ENCODE peak calls at places on chromosomes 7 and 10, in ten cellular contexts. One of them, this sample, is unnamed.

GRCh38 chr10:43852141-43852540 is 203.5 kb upstream of the ZNF32 start:
- DNase-seq in GM04504: no peak
- DNase-seq in activated T-helper 1 cell treated with anti-CD3 and anti-CD28 coated beads, Interleukin-2, amount 50 U/mL, for 16 hours: no peak
- DNase-seq in activated CD8-positive, alpha-beta T cell treated with anti-CD3 and anti-CD28 coated beads for 36 hours: no peak
- DNase-seq in left lung: no peak
- DNase-seq in T-helper 2 cell: no peak
- DNase-seq in activated T-helper 9 cell treated with anti-CD3 and anti-CD28 coated beads, Interleukin-2, amount 50 U/mL, for 16 hours: no peak
- DNase-seq in ecto neural progenitor cell: no peak
- DNase-seq in stimulated activated naive CD8-positive, alpha-beta T cell treated with anti-CD3 and anti-CD28 coated beads, Interleukin-15, Interleukin-2, amounts not matched to agents 100 U/mL and 50 U/mL, for 24 hours: no peak
- DNase-seq in mammary epithelial cell: no peak
- DNase-seq in this sample: no peak

GRCh38 chr7:47743898-47744612 is 162.1 kb upstream of the TNS3 start:
- DNase-seq in activated T-helper 9 cell treated with anti-CD3 and anti-CD28 coated beads, Interleukin-2, amount 50 U/mL, for 16 hours: no peak
- DNase-seq in GM04504: no peak
- DNase-seq in left lung: no peak
- DNase-seq in activated CD8-positive, alpha-beta T cell treated with anti-CD3 and anti-CD28 coated beads for 36 hours: no peak
- DNase-seq in stimulated activated naive CD8-positive, alpha-beta T cell treated with anti-CD3 and anti-CD28 coated beads, Interleukin-15, Interleukin-2, amounts not matched to agents 100 U/mL and 50 U/mL, for 24 hours: no peak
- DNase-seq in T-helper 2 cell: no peak
- DNase-seq in ecto neural progenitor cell: peak; percentile 61
- DNase-seq in activated T-helper 1 cell treated with anti-CD3 and anti-CD28 coated beads, Interleukin-2, amount 50 U/mL, for 16 hours: no peak
- DNase-seq in mammary epithelial cell: no peak
- DNase-seq in this sample: no peak

GRCh38 chr10:122342293-122343134 is 32.0 kb upstream of the PLEKHA1 start:
- DNase-seq in T-helper 2 cell: peak; percentile 45
- DNase-seq in ecto neural progenitor cell: no peak
- DNase-seq in activated T-helper 1 cell treated with anti-CD3 and anti-CD28 coated beads, Interleukin-2, amount 50 U/mL, for 16 hours: peak; percentile 30
- DNase-seq in activated CD8-positive, alpha-beta T cell treated with anti-CD3 and anti-CD28 coated beads for 36 hours: peak; percentile 74
- DNase-seq in activated T-helper 9 cell treated with anti-CD3 and anti-CD28 coated beads, Interleukin-2, amount 50 U/mL, for 16 hours: peak; percentile 8
- DNase-seq in stimulated activated naive CD8-positive, alpha-beta T cell treated with anti-CD3 and anti-CD28 coated beads, Interleukin-15, Interleukin-2, amounts not matched to agents 100 U/mL and 50 U/mL, for 24 hours: peak; percentile 55
- DNase-seq in left lung: no peak
- DNase-seq in mammary epithelial cell: peak; percentile 46
- DNase-seq in GM04504: peak; percentile 25
- DNase-seq in this sample: peak; percentile 54

GRCh38 chr7:44618754-44619153 is 12.3 kb downstream of the OGDH start:
- DNase-seq in mammary epithelial cell: peak; percentile 86
- DNase-seq in ecto neural progenitor cell: no peak
- DNase-seq in activated T-helper 9 cell treated with anti-CD3 and anti-CD28 coated beads, Interleukin-2, amount 50 U/mL, for 16 hours: no peak
- DNase-seq in left lung: no peak
- DNase-seq in stimulated activated naive CD8-positive, alpha-beta T cell treated with anti-CD3 and anti-CD28 coated beads, Interleukin-15, Interleukin-2, amounts not matched to agents 100 U/mL and 50 U/mL, for 24 hours: no peak
- DNase-seq in activated T-helper 1 cell treated with anti-CD3 and anti-CD28 coated beads, Interleukin-2, amount 50 U/mL, for 16 hours: no peak
- DNase-seq in activated CD8-positive, alpha-beta T cell treated with anti-CD3 and anti-CD28 coated beads for 36 hours: peak; percentile 46
- DNase-seq in GM04504: no peak
- DNase-seq in T-helper 2 cell: no peak
- DNase-seq in this sample: peak; percentile 95

GRCh38 chr10:27950165-27950564 is 48.7 kb downstream of the ODAD2 start:
- DNase-seq in GM04504: no peak
- DNase-seq in stimulated activated naive CD8-positive, alpha-beta T cell treated with anti-CD3 and anti-CD28 coated beads, Interleukin-15, Interleukin-2, amounts not matched to agents 100 U/mL and 50 U/mL, for 24 hours: no peak
- DNase-seq in activated CD8-positive, alpha-beta T cell treated with anti-CD3 and anti-CD28 coated beads for 36 hours: no peak
- DNase-seq in left lung: no peak
- DNase-seq in ecto neural progenitor cell: no peak
- DNase-seq in mammary epithelial cell: no peak
- DNase-seq in activated T-helper 1 cell treated with anti-CD3 and anti-CD28 coated beads, Interleukin-2, amount 50 U/mL, for 16 hours: no peak
- DNase-seq in T-helper 2 cell: no peak
- DNase-seq in activated T-helper 9 cell treated with anti-CD3 and anti-CD28 coated beads, Interleukin-2, amount 50 U/mL, for 16 hours: no peak
- DNase-seq in this sample: no peak

GRCh38 chr7:12827920-12828319 is 140.5 kb downstream of the ARL4A start:
- DNase-seq in mammary epithelial cell: peak; percentile 67
- DNase-seq in activated T-helper 9 cell treated with anti-CD3 and anti-CD28 coated beads, Interleukin-2, amount 50 U/mL, for 16 hours: no peak
- DNase-seq in stimulated activated naive CD8-positive, alpha-beta T cell treated with anti-CD3 and anti-CD28 coated beads, Interleukin-15, Interleukin-2, amounts not matched to agents 100 U/mL and 50 U/mL, for 24 hours: no peak
- DNase-seq in activated T-helper 1 cell treated with anti-CD3 and anti-CD28 coated beads, Interleukin-2, amount 50 U/mL, for 16 hours: no peak
- DNase-seq in activated CD8-positive, alpha-beta T cell treated with anti-CD3 and anti-CD28 coated beads for 36 hours: no peak
- DNase-seq in ecto neural progenitor cell: no peak
- DNase-seq in left lung: no peak
- DNase-seq in GM04504: no peak
- DNase-seq in T-helper 2 cell: no peak
- DNase-seq in this sample: peak; percentile 82

GRCh38 chr10:78690354-78691111 is 378.2 kb upstream of the ZMIZ1 start:
- DNase-seq in stimulated activated naive CD8-positive, alpha-beta T cell treated with anti-CD3 and anti-CD28 coated beads, Interleukin-15, Interleukin-2, amounts not matched to agents 100 U/mL and 50 U/mL, for 24 hours: no peak
- DNase-seq in mammary epithelial cell: no peak
- DNase-seq in activated T-helper 9 cell treated with anti-CD3 and anti-CD28 coated beads, Interleukin-2, amount 50 U/mL, for 16 hours: no peak
- DNase-seq in activated T-helper 1 cell treated with anti-CD3 and anti-CD28 coated beads, Interleukin-2, amount 50 U/mL, for 16 hours: no peak
- DNase-seq in left lung: no peak
- DNase-seq in activated CD8-positive, alpha-beta T cell treated with anti-CD3 and anti-CD28 coated beads for 36 hours: no peak
- DNase-seq in GM04504: no peak
- DNase-seq in T-helper 2 cell: no peak
- DNase-seq in ecto neural progenitor cell: no peak
- DNase-seq in this sample: no peak

GRCh38 chr7:54769203-54769602 is 10.2 kb upstream of the SEC61G start:
- DNase-seq in GM04504: no peak
- DNase-seq in stimulated activated naive CD8-positive, alpha-beta T cell treated with anti-CD3 and anti-CD28 coated beads, Interleukin-15, Interleukin-2, amounts not matched to agents 100 U/mL and 50 U/mL, for 24 hours: no peak
- DNase-seq in ecto neural progenitor cell: no peak
- DNase-seq in activated CD8-positive, alpha-beta T cell treated with anti-CD3 and anti-CD28 coated beads for 36 hours: no peak
- DNase-seq in activated T-helper 9 cell treated with anti-CD3 and anti-CD28 coated beads, Interleukin-2, amount 50 U/mL, for 16 hours: no peak
- DNase-seq in T-helper 2 cell: no peak
- DNase-seq in mammary epithelial cell: no peak
- DNase-seq in left lung: no peak
- DNase-seq in activated T-helper 1 cell treated with anti-CD3 and anti-CD28 coated beads, Interleukin-2, amount 50 U/mL, for 16 hours: no peak
- DNase-seq in this sample: peak; percentile 32

GRCh38 chr7:128352138-128352537 is 8.4 kb upstream of the RBM28 start:
- DNase-seq in ecto neural progenitor cell: peak; percentile 85
- DNase-seq in activated CD8-positive, alpha-beta T cell treated with anti-CD3 and anti-CD28 coated beads for 36 hours: peak; percentile 40
- DNase-seq in activated T-helper 1 cell treated with anti-CD3 and anti-CD28 coated beads, Interleukin-2, amount 50 U/mL, for 16 hours: no peak
- DNase-seq in stimulated activated naive CD8-positive, alpha-beta T cell treated with anti-CD3 and anti-CD28 coated beads, Interleukin-15, Interleukin-2, amounts not matched to agents 100 U/mL and 50 U/mL, for 24 hours: peak; percentile 48
- DNase-seq in activated T-helper 9 cell treated with anti-CD3 and anti-CD28 coated beads, Interleukin-2, amount 50 U/mL, for 16 hours: peak; percentile 8
- DNase-seq in left lung: peak; percentile 44
- DNase-seq in GM04504: no peak
- DNase-seq in T-helper 2 cell: no peak
- DNase-seq in mammary epithelial cell: no peak
- DNase-seq in this sample: peak; percentile 59

GRCh38 chr10:112834661-112835060 is 115.4 kb upstream of the TCF7L2 start:
- DNase-seq in ecto neural progenitor cell: no peak
- DNase-seq in mammary epithelial cell: no peak
- DNase-seq in activated CD8-positive, alpha-beta T cell treated with anti-CD3 and anti-CD28 coated beads for 36 hours: no peak
- DNase-seq in stimulated activated naive CD8-positive, alpha-beta T cell treated with anti-CD3 and anti-CD28 coated beads, Interleukin-15, Interleukin-2, amounts not matched to agents 100 U/mL and 50 U/mL, for 24 hours: no peak
- DNase-seq in GM04504: no peak
- DNase-seq in activated T-helper 9 cell treated with anti-CD3 and anti-CD28 coated beads, Interleukin-2, amount 50 U/mL, for 16 hours: no peak
- DNase-seq in activated T-helper 1 cell treated with anti-CD3 and anti-CD28 coated beads, Interleukin-2, amount 50 U/mL, for 16 hours: no peak
- DNase-seq in left lung: peak; percentile 66
- DNase-seq in T-helper 2 cell: no peak
- DNase-seq in this sample: no peak

GRCh38 chr7:6057316-6058128 is 26.3 kb downstream of the ANKRD61 start:
- DNase-seq in activated T-helper 1 cell treated with anti-CD3 and anti-CD28 coated beads, Interleukin-2, amount 50 U/mL, for 16 hours: no peak
- DNase-seq in activated CD8-positive, alpha-beta T cell treated with anti-CD3 and anti-CD28 coated beads for 36 hours: peak; percentile 20
- DNase-seq in mammary epithelial cell: no peak
- DNase-seq in activated T-helper 9 cell treated with anti-CD3 and anti-CD28 coated beads, Interleukin-2, amount 50 U/mL, for 16 hours: no peak
- DNase-seq in GM04504: no peak
- DNase-seq in T-helper 2 cell: no peak
- DNase-seq in ecto neural progenitor cell: no peak
- DNase-seq in left lung: no peak
- DNase-seq in stimulated activated naive CD8-positive, alpha-beta T cell treated with anti-CD3 and anti-CD28 coated beads, Interleukin-15, Interleukin-2, amounts not matched to agents 100 U/mL and 50 U/mL, for 24 hours: no peak
- DNase-seq in this sample: no peak

GRCh38 chr7:130733866-130734524 is at the start of gene KLF14:
- DNase-seq in activated CD8-positive, alpha-beta T cell treated with anti-CD3 and anti-CD28 coated beads for 36 hours: peak; percentile 46
- DNase-seq in ecto neural progenitor cell: peak; percentile 71
- DNase-seq in GM04504: no peak
- DNase-seq in activated T-helper 1 cell treated with anti-CD3 and anti-CD28 coated beads, Interleukin-2, amount 50 U/mL, for 16 hours: peak; percentile 17
- DNase-seq in left lung: no peak
- DNase-seq in mammary epithelial cell: peak; percentile 19
- DNase-seq in T-helper 2 cell: peak; percentile 31
- DNase-seq in activated T-helper 9 cell treated with anti-CD3 and anti-CD28 coated beads, Interleukin-2, amount 50 U/mL, for 16 hours: peak; percentile 13
- DNase-seq in stimulated activated naive CD8-positive, alpha-beta T cell treated with anti-CD3 and anti-CD28 coated beads, Interleukin-15, Interleukin-2, amounts not matched to agents 100 U/mL and 50 U/mL, for 24 hours: peak; percentile 51
- DNase-seq in this sample: peak; percentile 40

GRCh38 chr10:97059872-97060205 is 125.9 kb downstream of the SLIT1 start:
- DNase-seq in GM04504: no peak
- DNase-seq in left lung: no peak
- DNase-seq in activated T-helper 1 cell treated with anti-CD3 and anti-CD28 coated beads, Interleukin-2, amount 50 U/mL, for 16 hours: no peak
- DNase-seq in mammary epithelial cell: no peak
- DNase-seq in T-helper 2 cell: no peak
- DNase-seq in ecto neural progenitor cell: no peak
- DNase-seq in stimulated activated naive CD8-positive, alpha-beta T cell treated with anti-CD3 and anti-CD28 coated beads, Interleukin-15, Interleukin-2, amounts not matched to agents 100 U/mL and 50 U/mL, for 24 hours: no peak
- DNase-seq in activated CD8-positive, alpha-beta T cell treated with anti-CD3 and anti-CD28 coated beads for 36 hours: no peak
- DNase-seq in activated T-helper 9 cell treated with anti-CD3 and anti-CD28 coated beads, Interleukin-2, amount 50 U/mL, for 16 hours: no peak
- DNase-seq in this sample: no peak

GRCh38 chr7:30785786-30786185 is 14.6 kb downstream of the MINDY4 start:
- DNase-seq in T-helper 2 cell: no peak
- DNase-seq in activated T-helper 1 cell treated with anti-CD3 and anti-CD28 coated beads, Interleukin-2, amount 50 U/mL, for 16 hours: no peak
- DNase-seq in mammary epithelial cell: no peak
- DNase-seq in left lung: no peak
- DNase-seq in ecto neural progenitor cell: no peak
- DNase-seq in GM04504: no peak
- DNase-seq in activated T-helper 9 cell treated with anti-CD3 and anti-CD28 coated beads, Interleukin-2, amount 50 U/mL, for 16 hours: no peak
- DNase-seq in stimulated activated naive CD8-positive, alpha-beta T cell treated with anti-CD3 and anti-CD28 coated beads, Interleukin-15, Interleukin-2, amounts not matched to agents 100 U/mL and 50 U/mL, for 24 hours: no peak
- DNase-seq in activated CD8-positive, alpha-beta T cell treated with anti-CD3 and anti-CD28 coated beads for 36 hours: no peak
- DNase-seq in this sample: no peak

GRCh38 chr7:2717293-2717904 is 29.4 kb downstream of the AMZ1 start:
- DNase-seq in mammary epithelial cell: no peak
- DNase-seq in ecto neural progenitor cell: no peak
- DNase-seq in activated T-helper 9 cell treated with anti-CD3 and anti-CD28 coated beads, Interleukin-2, amount 50 U/mL, for 16 hours: no peak
- DNase-seq in left lung: no peak
- DNase-seq in activated T-helper 1 cell treated with anti-CD3 and anti-CD28 coated beads, Interleukin-2, amount 50 U/mL, for 16 hours: no peak
- DNase-seq in GM04504: no peak
- DNase-seq in T-helper 2 cell: no peak
- DNase-seq in activated CD8-positive, alpha-beta T cell treated with anti-CD3 and anti-CD28 coated beads for 36 hours: peak; percentile 55
- DNase-seq in stimulated activated naive CD8-positive, alpha-beta T cell treated with anti-CD3 and anti-CD28 coated beads, Interleukin-15, Interleukin-2, amounts not matched to agents 100 U/mL and 50 U/mL, for 24 hours: no peak
- DNase-seq in this sample: no peak

GRCh38 chr7:155203059-155203881 is 94.4 kb upstream of the INSIG1 start:
- DNase-seq in left lung: no peak
- DNase-seq in activated T-helper 1 cell treated with anti-CD3 and anti-CD28 coated beads, Interleukin-2, amount 50 U/mL, for 16 hours: no peak
- DNase-seq in GM04504: no peak
- DNase-seq in activated CD8-positive, alpha-beta T cell treated with anti-CD3 and anti-CD28 coated beads for 36 hours: no peak
- DNase-seq in mammary epithelial cell: no peak
- DNase-seq in T-helper 2 cell: no peak
- DNase-seq in stimulated activated naive CD8-positive, alpha-beta T cell treated with anti-CD3 and anti-CD28 coated beads, Interleukin-15, Interleukin-2, amounts not matched to agents 100 U/mL and 50 U/mL, for 24 hours: no peak
- DNase-seq in ecto neural progenitor cell: no peak
- DNase-seq in activated T-helper 9 cell treated with anti-CD3 and anti-CD28 coated beads, Interleukin-2, amount 50 U/mL, for 16 hours: no peak
- DNase-seq in this sample: no peak

GRCh38 chr7:55884321-55884720 is 2.9 kb upstream of the ZNF713 start:
- DNase-seq in stimulated activated naive CD8-positive, alpha-beta T cell treated with anti-CD3 and anti-CD28 coated beads, Interleukin-15, Interleukin-2, amounts not matched to agents 100 U/mL and 50 U/mL, for 24 hours: no peak
- DNase-seq in ecto neural progenitor cell: no peak
- DNase-seq in GM04504: no peak
- DNase-seq in activated T-helper 9 cell treated with anti-CD3 and anti-CD28 coated beads, Interleukin-2, amount 50 U/mL, for 16 hours: no peak
- DNase-seq in activated T-helper 1 cell treated with anti-CD3 and anti-CD28 coated beads, Interleukin-2, amount 50 U/mL, for 16 hours: no peak
- DNase-seq in left lung: no peak
- DNase-seq in T-helper 2 cell: no peak
- DNase-seq in activated CD8-positive, alpha-beta T cell treated with anti-CD3 and anti-CD28 coated beads for 36 hours: no peak
- DNase-seq in mammary epithelial cell: no peak
- DNase-seq in this sample: no peak

GRCh38 chr10:113711142-113711541 is 31.4 kb downstream of the CASP7 start:
- DNase-seq in stimulated activated naive CD8-positive, alpha-beta T cell treated with anti-CD3 and anti-CD28 coated beads, Interleukin-15, Interleukin-2, amounts not matched to agents 100 U/mL and 50 U/mL, for 24 hours: no peak
- DNase-seq in activated T-helper 1 cell treated with anti-CD3 and anti-CD28 coated beads, Interleukin-2, amount 50 U/mL, for 16 hours: no peak
- DNase-seq in activated T-helper 9 cell treated with anti-CD3 and anti-CD28 coated beads, Interleukin-2, amount 50 U/mL, for 16 hours: no peak
- DNase-seq in T-helper 2 cell: no peak
- DNase-seq in mammary epithelial cell: no peak
- DNase-seq in left lung: no peak
- DNase-seq in GM04504: no peak
- DNase-seq in activated CD8-positive, alpha-beta T cell treated with anti-CD3 and anti-CD28 coated beads for 36 hours: no peak
- DNase-seq in ecto neural progenitor cell: no peak
- DNase-seq in this sample: no peak

GRCh38 chr7:114986181-114986800 is 64.4 kb downstream of the MDFIC start:
- DNase-seq in mammary epithelial cell: peak; percentile 27
- DNase-seq in left lung: no peak
- DNase-seq in GM04504: no peak
- DNase-seq in stimulated activated naive CD8-positive, alpha-beta T cell treated with anti-CD3 and anti-CD28 coated beads, Interleukin-15, Interleukin-2, amounts not matched to agents 100 U/mL and 50 U/mL, for 24 hours: no peak
- DNase-seq in ecto neural progenitor cell: no peak
- DNase-seq in T-helper 2 cell: no peak
- DNase-seq in activated CD8-positive, alpha-beta T cell treated with anti-CD3 and anti-CD28 coated beads for 36 hours: no peak
- DNase-seq in activated T-helper 1 cell treated with anti-CD3 and anti-CD28 coated beads, Interleukin-2, amount 50 U/mL, for 16 hours: no peak
- DNase-seq in activated T-helper 9 cell treated with anti-CD3 and anti-CD28 coated beads, Interleukin-2, amount 50 U/mL, for 16 hours: no peak
- DNase-seq in this sample: peak; percentile 42

GRCh38 chr7:91565499-91566331 is 301.5 kb downstream of the FZD1 start:
- DNase-seq in ecto neural progenitor cell: no peak
- DNase-seq in activated T-helper 9 cell treated with anti-CD3 and anti-CD28 coated beads, Interleukin-2, amount 50 U/mL, for 16 hours: no peak
- DNase-seq in stimulated activated naive CD8-positive, alpha-beta T cell treated with anti-CD3 and anti-CD28 coated beads, Interleukin-15, Interleukin-2, amounts not matched to agents 100 U/mL and 50 U/mL, for 24 hours: no peak
- DNase-seq in GM04504: no peak
- DNase-seq in mammary epithelial cell: no peak
- DNase-seq in T-helper 2 cell: no peak
- DNase-seq in activated CD8-positive, alpha-beta T cell treated with anti-CD3 and anti-CD28 coated beads for 36 hours: no peak
- DNase-seq in left lung: no peak
- DNase-seq in activated T-helper 1 cell treated with anti-CD3 and anti-CD28 coated beads, Interleukin-2, amount 50 U/mL, for 16 hours: no peak
- DNase-seq in this sample: peak; percentile 13

GRCh38 chr7:31059551-31059950 is 7.4 kb downstream of the ADCYAP1R1 start:
- DNase-seq in activated T-helper 9 cell treated with anti-CD3 and anti-CD28 coated beads, Interleukin-2, amount 50 U/mL, for 16 hours: no peak
- DNase-seq in stimulated activated naive CD8-positive, alpha-beta T cell treated with anti-CD3 and anti-CD28 coated beads, Interleukin-15, Interleukin-2, amounts not matched to agents 100 U/mL and 50 U/mL, for 24 hours: no peak
- DNase-seq in ecto neural progenitor cell: peak; percentile 75
- DNase-seq in T-helper 2 cell: no peak
- DNase-seq in activated T-helper 1 cell treated with anti-CD3 and anti-CD28 coated beads, Interleukin-2, amount 50 U/mL, for 16 hours: no peak
- DNase-seq in mammary epithelial cell: no peak
- DNase-seq in left lung: no peak
- DNase-seq in activated CD8-positive, alpha-beta T cell treated with anti-CD3 and anti-CD28 coated beads for 36 hours: no peak
- DNase-seq in GM04504: no peak
- DNase-seq in this sample: no peak

GRCh38 chr7:110754649-110755048 is 336.3 kb upstream of the LRRN3 start:
- DNase-seq in activated T-helper 1 cell treated with anti-CD3 and anti-CD28 coated beads, Interleukin-2, amount 50 U/mL, for 16 hours: no peak
- DNase-seq in ecto neural progenitor cell: no peak
- DNase-seq in stimulated activated naive CD8-positive, alpha-beta T cell treated with anti-CD3 and anti-CD28 coated beads, Interleukin-15, Interleukin-2, amounts not matched to agents 100 U/mL and 50 U/mL, for 24 hours: no peak
- DNase-seq in activated T-helper 9 cell treated with anti-CD3 and anti-CD28 coated beads, Interleukin-2, amount 50 U/mL, for 16 hours: no peak
- DNase-seq in activated CD8-positive, alpha-beta T cell treated with anti-CD3 and anti-CD28 coated beads for 36 hours: no peak
- DNase-seq in left lung: no peak
- DNase-seq in mammary epithelial cell: no peak
- DNase-seq in T-helper 2 cell: no peak
- DNase-seq in GM04504: no peak
- DNase-seq in this sample: no peak

This sample was measured in epithelial cell of esophagus.